ENCODE peak calls at places on chromosomes 3 and 15, in five cellular contexts. P, D, G, R and F are unnamed samples. For H3K4me1, the result is how much of the 10 kb centered on the place peaks cover.

GRCh38 chr15:96720251-96720650 is 389.8 kb downstream of the NR2F2 start:
- DNase-seq in P (no peak), D (no peak), G (no peak), R (no peak), F (no peak)

GRCh38 chr3:120855665-120856437 is 52.2 kb upstream of the STXBP5L start:
- DNase-seq in P (peak), D (peak), G (peak), R (no peak), F (peak)

GRCh38 chr3:152505926-152506325 is 237.2 kb downstream of the MBNL1 start:
- DNase-seq in P (no peak), D (no peak), G (no peak), R (no peak), F (no peak)

GRCh38 chr3:163327086-163327485 is 1751.2 kb downstream of the SI start:
- DNase-seq in P (no peak), D (no peak), G (no peak), R (no peak), F (no peak)

GRCh38 chr3:9402410-9403228 is 5.2 kb downstream of the SETD5 start:
- DNase-seq in P (no peak), D (peak), G (no peak), R (no peak), F (peak)

GRCh38 chr15:56817266-56817665 is 84.0 kb upstream of the ZNF280D start:
- DNase-seq in P (peak), D (peak), G (no peak), R (no peak), F (peak)

GRCh38 chr3:28867836-28868235 is 413.0 kb upstream of the RBMS3 start:
- DNase-seq in P (no peak), D (no peak), G (no peak), R (no peak), F (peak)

GRCh38 chr3:49489247-49489646 is 19.2 kb downstream of the DAG1 start:
- DNase-seq in P (no peak), D (no peak), G (no peak), R (no peak), F (no peak)

GRCh38 chr15:25860885-25861866 is 2.0 kb downstream of the ATP10A start:
- DNase-seq in P (no peak), D (no peak), G (no peak), R (no peak), F (no peak)

GRCh38 chr15:99906793-99907192 is 173.6 kb upstream of the LYSMD4 start:
- DNase-seq in P (no peak), D (no peak), G (no peak), R (no peak), F (no peak)

GRCh38 chr15:100039994-100040393 is 301.8 kb downstream of the ADAMTS17 start:
- DNase-seq in P (no peak), D (no peak), G (no peak), R (no peak), F (no peak)

GRCh38 chr15:60003243-60004018 is 680 bp upstream of the FOXB1 start:
- DNase-seq in P (peak), D (no peak), G (no peak), R (no peak), F (no peak)

GRCh38 chr3:18447720-18448119 is 22.6 kb upstream of the SATB1 start:
- DNase-seq in P (no peak), D (no peak), G (no peak), R (no peak), F (no peak)

GRCh38 chr3:39808467-39809180 is 785 bp upstream of the MYRIP start:
- DNase-seq in P (no peak), D (no peak), G (peak), R (peak), F (no peak)

GRCh38 chr15:101551696-101552591 is 62.4 kb upstream of the PCSK6 start:
- DNase-seq in P (no peak), D (no peak), G (no peak), R (no peak), F (no peak)

GRCh38 chr15:77160562-77161481 is 89.9 kb upstream of the TSPAN3 start:
- DNase-seq in P (no peak), D (no peak), G (no peak), R (no peak), F (no peak)

GRCh38 chr15:75712668-75713337 is at the start of gene CSPG4:
- DNase-seq in P (no peak), D (no peak), G (peak), R (no peak), F (peak)

GRCh38 chr15:62187910-62188309 is 22.8 kb upstream of the C2CD4B start:
- DNase-seq in P (no peak), D (no peak), G (no peak), R (no peak), F (no peak)

GRCh38 chr15:80743189-80743833 is 35.9 kb upstream of the CEMIP start:
- DNase-seq in P (peak), D (peak), G (no peak), R (no peak), F (no peak)

GRCh38 chr15:23038741-23039150 is 623 bp downstream of the TUBGCP5 start:
- DNase-seq in P (peak), D (peak), G (no peak), R (no peak), F (no peak)
- H3K27ac ChIP-seq in P (peak), D (peak), G (peak), R (peak), F (peak)

DNA sequence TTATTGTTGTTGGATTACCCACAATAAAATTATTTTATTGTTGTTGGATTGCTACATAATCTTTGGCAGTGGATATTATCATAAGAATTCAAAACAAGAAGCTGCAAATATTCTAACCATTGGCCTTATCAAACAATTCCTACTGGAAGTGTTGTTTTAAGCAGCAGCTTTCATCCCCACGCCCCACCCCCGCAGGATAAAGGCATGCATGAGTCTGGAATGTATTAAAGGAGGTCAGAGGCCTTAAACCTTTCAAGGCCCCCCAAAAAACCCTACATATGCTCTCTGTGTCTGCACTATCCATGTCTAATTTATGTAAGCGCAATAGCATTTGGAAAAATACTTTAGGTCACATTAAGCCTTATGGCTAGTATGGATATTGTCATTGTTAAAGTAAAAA is 23.1 kb downstream of the P3H2 start:
- DNase-seq in P (no peak), D (no peak), G (no peak), R (no peak), F (no peak)
- H3K4me3 ChIP-seq in P (no peak), D (no peak), G (no peak), R (no peak), F (no peak)

DNA sequence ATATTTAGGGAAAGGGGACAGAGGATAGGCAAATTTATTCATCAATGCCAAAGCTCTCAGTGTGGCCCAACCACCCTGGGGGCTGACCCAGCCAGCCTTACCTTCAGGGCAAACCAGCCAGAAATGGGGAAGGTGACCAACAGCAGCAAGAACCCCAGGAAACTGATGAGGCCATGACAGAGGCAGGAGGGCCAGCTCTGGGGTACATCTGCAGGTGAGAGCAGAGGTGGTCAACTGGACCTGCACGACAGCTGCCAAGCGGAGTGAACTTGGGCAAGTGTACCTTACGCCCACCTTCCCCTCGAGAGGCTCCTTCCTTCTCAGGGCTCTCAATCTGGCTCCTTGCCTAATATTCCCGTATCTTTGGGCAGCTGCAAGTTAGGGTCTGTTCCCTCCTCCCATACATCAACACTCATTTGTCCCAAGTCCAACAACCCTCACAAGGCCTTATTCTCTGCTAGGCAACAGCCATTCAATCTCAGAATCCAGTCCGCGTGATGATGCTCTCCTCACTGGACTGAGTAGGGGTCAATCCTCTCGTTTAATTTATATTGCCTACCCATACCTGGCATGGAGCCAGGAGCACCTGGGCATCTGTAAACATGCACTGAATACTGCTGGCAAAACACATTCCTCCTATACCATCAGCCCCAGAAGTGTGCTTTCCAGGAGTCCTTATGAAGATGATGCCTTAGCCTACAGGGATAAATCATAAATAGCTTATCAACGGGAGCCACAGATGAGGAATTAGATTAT is 1.7 kb downstream of the STOML1 start:
- DNase-seq in P (no peak), D (no peak), G (no peak), R (no peak), F (no peak)
- H3K4me1 ChIP-seq in P (half or more), D (under half), G (under half), R (half or more), F (under half)

DNA sequence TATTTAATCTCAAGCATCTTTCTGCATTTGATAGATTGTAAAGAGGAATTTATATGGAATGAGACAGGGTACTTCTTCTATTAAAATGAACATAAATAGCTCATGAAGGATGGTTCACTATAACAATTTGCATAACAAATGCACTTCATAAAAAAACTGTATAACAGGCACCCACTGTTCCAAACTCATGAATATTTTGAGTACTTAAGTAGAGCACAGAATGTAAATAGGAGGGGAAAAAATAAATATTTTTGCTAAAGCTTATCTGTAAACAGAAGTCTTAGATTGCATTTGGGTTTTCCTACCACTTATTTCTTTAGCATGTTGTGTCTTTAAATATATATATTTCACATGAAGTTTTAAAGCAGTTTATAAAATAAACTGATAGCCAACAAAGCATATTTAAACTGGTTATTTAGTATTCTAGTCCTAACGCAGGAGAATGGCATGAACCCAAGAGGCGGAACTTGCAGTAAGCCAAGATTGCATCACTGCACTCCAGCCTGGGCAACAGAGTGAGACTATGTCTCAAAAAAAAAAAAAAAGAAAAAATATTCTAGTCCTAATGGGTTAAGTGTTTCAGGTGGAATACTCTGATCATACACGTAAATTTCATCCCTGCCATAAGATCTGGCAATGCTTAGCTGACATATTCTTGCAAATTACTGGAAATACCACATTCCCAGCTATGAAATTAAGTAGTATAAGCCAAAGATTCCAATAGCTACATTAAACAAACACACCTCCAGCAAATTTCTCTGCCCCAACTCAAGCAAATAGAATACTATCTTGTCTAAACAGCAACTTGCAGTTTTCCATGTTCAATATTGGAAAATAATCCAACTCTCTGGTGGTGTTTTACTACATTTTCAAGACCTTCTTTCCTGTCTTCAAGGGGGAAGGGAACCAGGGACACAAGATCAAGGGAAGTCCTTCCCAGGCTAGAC is 269.0 kb downstream of the TBL1XR1 start:
- DNase-seq in P (no peak), D (no peak), G (no peak), R (no peak), F (no peak)
- H3K27ac ChIP-seq in P (no peak), D (no peak), G (no peak), R (no peak), F (no peak)

DNA sequence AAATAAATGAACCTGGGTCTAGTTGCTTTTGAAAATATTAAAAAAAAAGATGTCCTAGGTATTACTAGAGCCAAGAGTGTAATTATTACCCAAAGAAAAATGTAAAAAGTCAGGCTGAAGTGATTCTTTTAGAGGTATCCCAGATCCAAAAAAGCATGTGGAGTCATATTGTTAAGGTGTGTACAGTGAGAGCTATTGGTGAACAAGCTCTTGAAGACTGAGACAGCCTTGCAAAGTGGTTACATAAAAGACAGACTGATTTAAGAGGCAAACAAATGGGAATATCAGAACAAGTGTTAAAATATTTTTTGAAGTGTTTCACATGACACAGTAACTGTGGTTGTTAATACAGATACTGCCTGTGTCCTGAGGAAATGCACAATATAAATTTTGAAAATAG is 624.5 kb downstream of the PLOD2 start:
- DNase-seq in P (no peak), D (no peak), G (no peak), R (no peak), F (no peak)
- H3K4me3 ChIP-seq in P (no peak), D (no peak), G (no peak), R (no peak), F (no peak)

DNA sequence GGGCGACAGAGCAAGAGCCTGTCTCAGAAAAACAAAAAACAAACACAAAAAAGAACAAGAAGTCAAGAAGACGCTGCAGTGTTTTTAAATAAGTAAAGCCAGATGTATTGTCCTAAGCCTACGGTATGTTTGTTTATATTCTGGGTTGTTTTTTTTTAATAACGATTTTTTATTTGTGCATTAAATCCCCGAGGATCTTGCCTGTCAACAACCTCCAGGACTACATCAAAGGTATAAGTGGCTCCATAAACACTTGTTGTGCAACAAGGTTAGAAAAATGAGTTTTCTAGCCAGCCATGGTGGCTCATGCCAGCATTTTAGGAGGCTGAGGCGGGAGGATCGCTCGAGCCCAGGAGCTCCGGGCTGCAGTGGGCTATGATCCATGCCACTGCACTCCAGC is 26.1 kb downstream of the ITGB5 start:
- DNase-seq in P (no peak), D (peak), G (no peak), R (no peak), F (no peak)
- H3K4me1 ChIP-seq in P (under half), D (half or more), G (under half), R (under half), F (under half)

DNA sequence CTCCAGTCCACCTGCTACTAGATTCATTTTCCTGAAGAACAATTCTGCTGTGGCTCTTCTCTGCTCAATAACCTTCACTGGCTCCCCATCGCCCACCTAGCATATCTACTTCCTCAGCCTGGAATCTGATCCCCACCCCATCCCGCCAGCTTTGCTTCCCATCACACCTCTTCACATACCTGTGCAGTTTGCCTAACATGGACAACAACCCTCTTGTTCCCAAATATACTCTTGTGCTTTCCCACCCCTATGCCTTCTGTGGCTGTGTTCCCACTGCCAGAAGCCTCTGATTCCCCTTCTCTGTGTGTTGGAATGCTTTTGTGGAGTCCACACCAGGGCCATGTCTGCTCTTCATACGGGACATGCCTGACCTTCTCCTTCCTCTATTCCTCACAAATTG is 29.5 kb downstream of the CMTM7 start:
- DNase-seq in P (no peak), D (no peak), G (no peak), R (no peak), F (no peak)
- H3K27ac ChIP-seq in P (no peak), D (no peak), G (peak), R (peak), F (no peak)

DNA sequence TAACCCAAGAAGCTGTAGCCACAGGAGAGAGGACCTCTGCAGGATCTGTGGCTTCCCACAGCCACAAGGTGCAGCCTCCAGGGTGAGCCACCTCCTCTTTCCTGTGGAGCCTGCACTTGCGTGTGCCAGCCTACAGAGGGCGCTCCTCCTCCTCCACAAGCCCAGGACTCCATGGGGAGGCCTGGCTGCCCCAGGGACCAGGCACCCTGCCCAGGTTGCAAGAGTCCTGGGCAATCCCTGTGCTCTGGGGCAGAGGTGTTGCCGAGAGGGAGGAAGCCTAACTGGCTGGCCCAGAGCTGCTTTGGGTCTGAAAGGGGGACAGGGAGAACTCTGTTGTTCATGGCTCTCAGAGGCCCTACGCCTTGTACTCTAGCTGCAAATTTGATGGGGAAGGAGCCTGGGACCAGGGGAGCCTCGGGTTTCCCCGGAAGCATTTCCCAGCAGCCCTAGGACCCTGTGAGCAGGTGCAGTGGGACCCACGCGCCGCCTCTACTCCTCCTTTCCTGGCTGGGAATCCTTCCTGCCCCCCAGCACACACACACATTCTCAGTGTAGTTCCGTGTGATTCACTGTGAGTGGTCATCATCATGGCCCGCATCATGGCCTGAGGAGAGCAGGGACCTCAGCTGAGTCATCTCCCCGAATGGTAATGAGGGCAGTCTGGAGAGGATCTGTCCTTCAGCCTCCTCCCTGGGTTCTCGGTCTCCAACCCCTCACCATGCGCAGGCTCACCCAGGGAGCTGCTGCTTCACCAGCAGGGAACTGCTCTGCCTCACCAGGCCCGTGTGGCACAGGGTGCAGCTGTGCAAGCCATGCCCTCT is 24.3 kb downstream of the TBC1D21 start:
- DNase-seq in P (peak), D (peak), G (peak), R (no peak), F (peak)
- H3K4me3 ChIP-seq in P (no peak), D (no peak), G (no peak), R (no peak), F (no peak)